ENCODE peak calls at places on chromosomes 4 and X, in seven cellular contexts. X is bronchial epithelial cell, F is left ventricle myocardium inferior, H is EL, S is amniotic epithelial cell, Q is iris pigment epithelial cell, T is progenitor cell of endocrine pancreas. Z is an unnamed sample.
A peak's percentile ranks its signal among the peaks of the same experiment; 100 is the strongest.

GRCh38 chr4:10099521-10100325 is 16.9 kb downstream of the WDR1 start:
- DNase-seq in X (no peak), F (no peak), H (no peak), S (no peak), Q (no peak), T (no peak), Z (no peak)

GRCh38 chr4:186644316-186644638 is 79.4 kb downstream of the FAT1 start:
- DNase-seq in X (no peak), F (no peak), H (no peak), S (no peak), Q (no peak), T (no peak), Z (no peak)

GRCh38 chr4:81631958-81632439 is 160.3 kb upstream of the RASGEF1B start:
- DNase-seq in X (peak; percentile 100), F (no peak), H (peak; percentile 6), S (no peak), Q (peak; percentile 60), T (no peak), Z (peak; percentile 93)

GRCh38 chr4:98260579-98261290 is 449 bp upstream of the RAP1GDS1 start:
- DNase-seq in X (peak; percentile 90), F (peak; percentile 96), H (peak; percentile 96), S (peak; percentile 96), Q (peak; percentile 98), T (peak; percentile 85), Z (peak; percentile 95)

GRCh38 chrX:9197231-9197630 is 163.3 kb upstream of the FAM9B start:
- DNase-seq in X (no peak), F (no peak), H (peak; percentile 19), S (no peak), Q (peak; percentile 24), T (no peak), Z (peak; percentile 34)

GRCh38 chrX:152343306-152343705 is 107.8 kb downstream of the GABRA3 start:
- DNase-seq in X (no peak), F (no peak), H (no peak), S (no peak), Q (no peak), T (no peak), Z (peak; percentile 16)

GRCh38 chrX:123728001-123728400 is 4.9 kb downstream of the THOC2 start:
- DNase-seq in X (peak; percentile 5), F (no peak), H (no peak), S (no peak), Q (no peak), T (no peak), Z (no peak)

GRCh38 chr4:158080354-158080753 is 92.5 kb downstream of the GASK1B start:
- DNase-seq in X (no peak), F (no peak), H (no peak), S (no peak), Q (no peak), T (no peak), Z (no peak)

GRCh38 chr4:40283968-40284367 is 51.2 kb upstream of the CHRNA9 start:
- DNase-seq in X (peak; percentile 66), F (no peak), H (no peak), S (no peak), Q (peak; percentile 36), T (no peak), Z (peak; percentile 72)

GRCh38 chrX:119734897-119735339 is 23.5 kb upstream of the SOWAHD start:
- DNase-seq in X (no peak), F (peak; percentile 66), H (no peak), S (no peak), Q (no peak), T (no peak), Z (peak; percentile 45)

GRCh38 chr4:149280886-149281285 is 534.8 kb downstream of the IQCM start:
- DNase-seq in X (no peak), F (no peak), H (no peak), S (no peak), Q (no peak), T (no peak), Z (no peak)

GRCh38 chr4:7000421-7001176 is 42.6 kb upstream of the TADA2B start:
- DNase-seq in X (no peak), F (no peak), H (no peak), S (no peak), Q (no peak), T (no peak), Z (no peak)

GRCh38 chr4:3747582-3747906 is 18.6 kb upstream of the ADRA2C start:
- DNase-seq in X (no peak), F (no peak), H (no peak), S (no peak), Q (peak; percentile 4), T (peak; percentile 43), Z (no peak)

GRCh38 chr4:154329939-154330338 is 161.7 kb downstream of the DCHS2 start:
- DNase-seq in X (peak; percentile 74), F (no peak), H (no peak), S (peak; percentile 81), Q (peak; percentile 34), T (no peak), Z (peak; percentile 91)

GRCh38 chr4:156946508-156947197 is 24.9 kb downstream of the PDGFC start:
- DNase-seq in X (peak; percentile 99), F (no peak), H (peak; percentile 98), S (peak; percentile 98), Q (peak; percentile 100), T (no peak), Z (peak; percentile 97)

GRCh38 chrX:53320543-53321215 is 39.3 kb upstream of the IQSEC2 start:
- DNase-seq in X (no peak), F (no peak), H (no peak), S (no peak), Q (no peak), T (no peak), Z (no peak)

GRCh38 chr4:10605746-10606482 is 78.7 kb downstream of the CLNK start:
- DNase-seq in X (peak; percentile 88), F (no peak), H (peak; percentile 79), S (peak; percentile 72), Q (peak; percentile 81), T (no peak), Z (peak; percentile 35)

GRCh38 chr4:78100060-78100459 is 42.9 kb downstream of the FRAS1 start:
- DNase-seq in X (no peak), F (no peak), H (no peak), S (peak; percentile 16), Q (no peak), T (no peak), Z (no peak)

GRCh38 chr4:185504098-185505047 is 30.9 kb downstream of the PDLIM3 start:
- DNase-seq in X (no peak), F (peak; percentile 83), H (peak; percentile 56), S (no peak), Q (no peak), T (no peak), Z (no peak)

GRCh38 chr4:106334732-106335131 is 18.4 kb downstream of the AIMP1 start:
- DNase-seq in X (no peak), F (no peak), H (peak; percentile 65), S (no peak), Q (no peak), T (no peak), Z (no peak)

GRCh38 chr4:3611778-3612177 is 79.6 kb upstream of the LRPAP1 start:
- DNase-seq in X (no peak), F (no peak), H (no peak), S (no peak), Q (no peak), T (no peak), Z (no peak)

GRCh38 chr4:26298198-26298950 is 22.4 kb upstream of the RBPJ start:
- DNase-seq in X (no peak), F (no peak), H (peak; percentile 72), S (peak; percentile 42), Q (peak; percentile 77), T (no peak), Z (peak; percentile 17)